ENCODE peak calls at places on chromosomes 2 and 18, in five cellular contexts. One of them, this sample, is unnamed.

GRCh38 chr18:23711421-23711820 is 22.2 kb downstream of the LAMA3 start:
- DNase-seq in fibroblast of mammary gland: no peak
- DNase-seq in stimulated activated naive CD4-positive, alpha-beta T cell treated with Interleukin-2 at 50 U/mL for 16 hours: no peak
- DNase-seq in iris pigment epithelial cell: no peak
- DNase-seq in stimulated activated CD4-positive, alpha-beta T cell treated with anti-CD3 and anti-CD28 coated beads, Interleukin-4, amount 100 ng/mL, for 48 hours: no peak
- DNase-seq in this sample: no peak

GRCh38 chr2:5546176-5546575 is 146.0 kb upstream of the SOX11 start:
- DNase-seq in stimulated activated naive CD4-positive, alpha-beta T cell treated with Interleukin-2 at 50 U/mL for 16 hours: no peak
- DNase-seq in stimulated activated CD4-positive, alpha-beta T cell treated with anti-CD3 and anti-CD28 coated beads, Interleukin-4, amount 100 ng/mL, for 48 hours: no peak
- DNase-seq in fibroblast of mammary gland: no peak
- DNase-seq in iris pigment epithelial cell: peak
- DNase-seq in this sample: no peak

GRCh38 chr2:207513577-207514257 is 16.0 kb upstream of the CREB1 start:
- DNase-seq in iris pigment epithelial cell: peak
- DNase-seq in fibroblast of mammary gland: peak
- DNase-seq in stimulated activated naive CD4-positive, alpha-beta T cell treated with Interleukin-2 at 50 U/mL for 16 hours: no peak
- DNase-seq in stimulated activated CD4-positive, alpha-beta T cell treated with anti-CD3 and anti-CD28 coated beads, Interleukin-4, amount 100 ng/mL, for 48 hours: no peak
- DNase-seq in this sample: peak

GRCh38 chr2:157433335-157433890 is 10.5 kb downstream of the CYTIP start:
- DNase-seq in iris pigment epithelial cell: peak
- DNase-seq in stimulated activated CD4-positive, alpha-beta T cell treated with anti-CD3 and anti-CD28 coated beads, Interleukin-4, amount 100 ng/mL, for 48 hours: no peak
- DNase-seq in fibroblast of mammary gland: no peak
- DNase-seq in stimulated activated naive CD4-positive, alpha-beta T cell treated with Interleukin-2 at 50 U/mL for 16 hours: no peak
- DNase-seq in this sample: peak

GRCh38 chr18:74505776-74506175 is 9.6 kb downstream of the CNDP2 start:
- DNase-seq in stimulated activated CD4-positive, alpha-beta T cell treated with anti-CD3 and anti-CD28 coated beads, Interleukin-4, amount 100 ng/mL, for 48 hours: no peak
- DNase-seq in iris pigment epithelial cell: no peak
- DNase-seq in fibroblast of mammary gland: no peak
- DNase-seq in stimulated activated naive CD4-positive, alpha-beta T cell treated with Interleukin-2 at 50 U/mL for 16 hours: no peak
- DNase-seq in this sample: no peak

GRCh38 chr2:214232266-214232665 is 178.6 kb upstream of the VWC2L start:
- DNase-seq in stimulated activated naive CD4-positive, alpha-beta T cell treated with Interleukin-2 at 50 U/mL for 16 hours: no peak
- DNase-seq in stimulated activated CD4-positive, alpha-beta T cell treated with anti-CD3 and anti-CD28 coated beads, Interleukin-4, amount 100 ng/mL, for 48 hours: no peak
- DNase-seq in iris pigment epithelial cell: peak
- DNase-seq in fibroblast of mammary gland: no peak
- DNase-seq in this sample: peak

GRCh38 chr2:155095613-155096012 is 397.1 kb downstream of the KCNJ3 start:
- DNase-seq in fibroblast of mammary gland: no peak
- DNase-seq in stimulated activated naive CD4-positive, alpha-beta T cell treated with Interleukin-2 at 50 U/mL for 16 hours: no peak
- DNase-seq in iris pigment epithelial cell: no peak
- DNase-seq in stimulated activated CD4-positive, alpha-beta T cell treated with anti-CD3 and anti-CD28 coated beads, Interleukin-4, amount 100 ng/mL, for 48 hours: no peak
- DNase-seq in this sample: no peak

GRCh38 chr2:228581731-228582130 is 400.2 kb upstream of the SPHKAP start:
- DNase-seq in stimulated activated naive CD4-positive, alpha-beta T cell treated with Interleukin-2 at 50 U/mL for 16 hours: no peak
- DNase-seq in stimulated activated CD4-positive, alpha-beta T cell treated with anti-CD3 and anti-CD28 coated beads, Interleukin-4, amount 100 ng/mL, for 48 hours: no peak
- DNase-seq in iris pigment epithelial cell: peak
- DNase-seq in fibroblast of mammary gland: no peak
- DNase-seq in this sample: peak

GRCh38 chr2:189285962-189286648 is 106.5 kb upstream of the COL5A2 start:
- DNase-seq in stimulated activated naive CD4-positive, alpha-beta T cell treated with Interleukin-2 at 50 U/mL for 16 hours: no peak
- DNase-seq in fibroblast of mammary gland: peak
- DNase-seq in iris pigment epithelial cell: peak
- DNase-seq in stimulated activated CD4-positive, alpha-beta T cell treated with anti-CD3 and anti-CD28 coated beads, Interleukin-4, amount 100 ng/mL, for 48 hours: no peak
- DNase-seq in this sample: peak

GRCh38 chr18:46754661-46755292 is 2.1 kb downstream of the ST8SIA5 start:
- DNase-seq in iris pigment epithelial cell: no peak
- DNase-seq in stimulated activated naive CD4-positive, alpha-beta T cell treated with Interleukin-2 at 50 U/mL for 16 hours: no peak
- DNase-seq in fibroblast of mammary gland: no peak
- DNase-seq in stimulated activated CD4-positive, alpha-beta T cell treated with anti-CD3 and anti-CD28 coated beads, Interleukin-4, amount 100 ng/mL, for 48 hours: no peak
- DNase-seq in this sample: no peak

GRCh38 chr2:45617496-45617895 is 6.4 kb upstream of the SRBD1 start:
- DNase-seq in stimulated activated naive CD4-positive, alpha-beta T cell treated with Interleukin-2 at 50 U/mL for 16 hours: no peak
- DNase-seq in iris pigment epithelial cell: no peak
- DNase-seq in stimulated activated CD4-positive, alpha-beta T cell treated with anti-CD3 and anti-CD28 coated beads, Interleukin-4, amount 100 ng/mL, for 48 hours: no peak
- DNase-seq in fibroblast of mammary gland: no peak
- DNase-seq in this sample: no peak